ENCODE peak calls at places on chromosomes 2 and 18, in four cellular contexts. U, A, L and J are unnamed samples.

GRCh38 chr2:23954325-23955014 is 14.2 kb downstream of the UBXN2A start:
- DNase-seq in U (peak; percentile 50), A (no peak), L (no peak), J (no peak)

GRCh38 chr2:111909079-111909478 is 10.7 kb downstream of the MERTK start:
- DNase-seq in L (no peak), A (no peak), U (no peak), J (no peak)

GRCh38 chr2:199223791-199224190 is 233.9 kb downstream of the SATB2 start:
- DNase-seq in A (no peak), L (no peak), U (peak; percentile 13), J (no peak)

GRCh38 chr18:49446481-49446880 is 14.0 kb downstream of the DYM start:
- DNase-seq in U (peak; percentile 26), L (no peak), A (no peak), J (no peak)

GRCh38 chr18:12883003-12883683 is 894 bp downstream of the PTPN2 start:
- DNase-seq in L (no peak), A (no peak), U (peak; percentile 72), J (no peak)

GRCh38 chr18:70907673-70908072 is 618.8 kb downstream of the SOCS6 start:
- DNase-seq in A (no peak), L (no peak), U (no peak), J (no peak)

GRCh38 chr2:156327835-156328401 is 4.6 kb downstream of the NR4A2 start:
- DNase-seq in L (no peak), U (no peak), A (no peak), J (no peak)

GRCh38 chr18:8423051-8423558 is 186.1 kb upstream of the RAB12 start:
- DNase-seq in U (peak; percentile 67), L (no peak), A (no peak), J (no peak)

GRCh38 chr2:175855794-175856453 is 146.1 kb downstream of the LNPK start:
- DNase-seq in U (peak; percentile 86), L (peak; percentile 62), A (no peak), J (peak; percentile 88)

GRCh38 chr2:112916145-112916571 is 5.2 kb downstream of the IL37 start:
- DNase-seq in L (no peak), A (no peak), U (no peak), J (no peak)

DNA sequence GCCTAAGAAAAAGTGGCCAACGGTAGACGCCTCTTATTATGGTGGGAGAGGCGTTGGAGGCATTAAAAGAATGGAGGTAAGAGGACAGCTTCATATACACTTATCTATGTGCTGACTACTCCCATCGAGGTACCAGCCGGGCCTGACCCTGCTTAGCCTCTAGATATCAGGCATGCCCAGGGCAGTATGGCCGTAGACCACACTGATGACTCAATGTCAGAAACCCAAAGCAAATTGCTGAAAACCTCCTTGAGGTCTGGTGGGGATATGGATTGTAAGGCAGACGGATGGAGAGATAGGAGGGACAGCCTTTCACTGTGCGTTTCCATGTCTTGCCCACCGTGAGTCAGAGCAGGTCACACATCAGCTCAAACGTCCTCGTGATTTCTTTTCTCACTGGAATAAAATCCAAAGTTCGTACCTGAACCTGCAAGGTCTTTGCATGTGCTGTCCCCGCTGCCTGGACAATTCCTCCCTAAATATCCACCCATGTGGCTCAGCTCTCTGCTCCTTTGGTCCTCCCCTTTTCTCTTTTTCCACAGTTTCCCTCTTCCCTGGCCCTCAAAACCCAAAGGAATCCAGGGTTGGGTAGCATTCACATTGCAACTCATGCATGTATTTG is 168.9 kb downstream of the ANTXR1 start:
- DNase-seq in A (no peak), L (no peak), U (no peak), J (no peak)
- H3K27me3 ChIP-seq in A (no peaks in the 10 kb centered on the region), L (no peaks in the 10 kb centered on the region), U (no peaks in the 10 kb centered on the region), J (no peaks in the 10 kb centered on the region)

GRCh38 chr2:61419570-61419969 is 51.3 kb downstream of the USP34 start:
- DNase-seq in A (no peak), U (peak; percentile 13), L (no peak), J (no peak)
- H3K27ac ChIP-seq in A (no peak overlapping the region), U (no peak overlapping the region), L (no peak overlapping the region), J (no peak overlapping the region)

GRCh38 chr2:186737737-186738508 is 44.1 kb downstream of the FAM171B start:
- DNase-seq in A (no peak), U (no peak), L (no peak), J (no peak)

GRCh38 chr2:186734957-186735734 is 41.3 kb downstream of the FAM171B start:
- DNase-seq in A (no peak), L (no peak), U (no peak), J (no peak)

GRCh38 chr2:186732843-186733242 is 39.0 kb downstream of the FAM171B start:
- DNase-seq in A (no peak), L (no peak), U (no peak), J (no peak)

GRCh38 chr2:186728631-186729030 is 34.8 kb downstream of the FAM171B start:
- DNase-seq in L (no peak), U (no peak), A (no peak), J (no peak)

GRCh38 chr2:186733414-186733813 is 39.6 kb downstream of the FAM171B start:
- DNase-seq in U (no peak), L (no peak), A (no peak), J (no peak)
- H3K4me1 ChIP-seq in U (no peaks in the 10 kb centered on the region), L (no peaks in the 10 kb centered on the region), A (no peaks in the 10 kb centered on the region), J (no peaks in the 10 kb centered on the region)

DNA sequence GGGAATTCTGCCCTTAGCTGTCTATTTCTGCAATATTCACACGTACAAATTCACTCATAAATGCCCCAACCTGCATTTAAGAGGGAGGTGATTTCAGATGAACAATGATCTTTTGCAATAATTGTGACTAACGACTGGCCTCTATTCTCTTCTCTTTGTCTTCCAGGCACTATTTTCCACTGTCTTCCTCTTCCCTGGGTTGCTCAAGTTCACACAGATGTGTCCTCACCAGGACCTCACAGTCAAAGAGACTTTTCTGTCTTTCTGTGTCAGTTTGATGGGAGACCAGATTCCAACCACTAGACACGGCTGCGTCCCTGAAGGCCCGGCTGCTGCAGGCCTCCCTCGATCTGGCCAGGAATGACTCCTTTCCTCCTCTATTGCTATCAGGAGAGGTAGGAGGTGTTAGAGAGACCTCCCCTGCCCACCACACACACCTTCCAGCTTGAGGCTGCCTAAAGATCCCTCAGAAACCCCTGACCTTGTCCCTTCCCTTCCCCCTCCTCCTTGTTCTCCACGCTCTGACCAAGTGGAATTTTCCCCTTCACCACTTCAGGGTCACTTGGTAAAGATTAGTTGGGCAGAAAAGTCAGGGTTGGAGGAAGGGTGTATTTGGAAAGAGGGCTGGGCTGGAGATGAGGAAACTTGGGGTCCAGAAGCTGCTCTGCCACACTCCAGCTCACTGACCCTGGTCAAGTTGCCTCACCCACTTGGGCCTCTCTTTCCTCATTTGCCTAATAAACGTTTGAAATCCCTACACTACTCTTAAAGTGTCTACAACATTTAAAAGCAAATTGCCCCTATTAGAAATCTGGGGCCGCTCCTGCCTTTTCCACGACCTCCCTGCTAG is 109.2 kb upstream of the COPS8 start:
- DNase-seq in A (no peak), L (no peak), U (no peak), J (no peak)
- H3K27me3 ChIP-seq in A (no peaks in the 10 kb centered on the region), L (peaks cover 2% of the 10 kb centered on the region), U (no peaks in the 10 kb centered on the region), J (no peaks in the 10 kb centered on the region)

DNA sequence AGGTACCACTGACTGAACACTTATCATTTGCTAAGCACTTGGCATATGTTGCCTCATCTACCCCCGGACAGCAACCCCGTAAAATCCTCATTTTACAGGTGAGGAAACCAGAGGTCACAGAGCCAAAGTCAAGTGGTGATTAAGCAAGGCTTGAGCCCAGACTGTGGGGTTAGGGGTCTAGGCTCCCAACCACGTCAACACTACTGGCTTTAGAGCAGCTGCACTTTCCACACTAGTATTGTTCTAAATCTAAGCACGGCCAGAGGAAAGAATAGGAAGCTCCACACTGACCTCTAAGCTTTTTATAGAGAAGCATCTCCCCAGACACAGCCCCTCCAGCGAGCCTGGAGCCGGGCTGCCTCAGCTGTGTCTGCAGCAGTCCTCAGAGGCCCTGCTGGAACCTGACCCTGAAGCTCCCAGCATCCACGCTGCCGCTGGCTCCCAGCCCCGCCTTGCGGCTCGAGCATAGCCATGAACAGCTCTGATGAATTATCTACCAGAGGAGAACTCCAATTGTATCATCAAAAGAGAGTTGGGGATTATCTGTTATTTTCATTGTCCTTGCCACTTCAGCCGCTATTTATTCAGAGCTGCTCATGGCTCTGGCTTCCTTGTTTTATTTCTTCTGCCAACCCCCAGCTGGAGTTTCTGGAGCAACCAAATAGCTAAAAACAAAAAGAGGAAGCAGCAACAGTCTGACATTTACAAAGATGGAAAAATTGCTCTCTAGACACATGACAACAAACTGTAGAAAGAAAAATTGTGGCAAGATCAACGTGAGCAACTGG is 62.2 kb upstream of the RTN4 start:
- DNase-seq in U (peak; percentile 87), L (peak; percentile 86), A (peak; percentile 55), J (peak; percentile 92)
- H3K27ac ChIP-seq in U (peak overlapping the region; percentile 84), L (peak overlapping the region; percentile 82), A (peak overlapping the region; percentile 60), J (peak overlapping the region; percentile 89)